ENCODE peak calls at places on chromosomes 2 and 18, in six cellular contexts. One of them, this sample, is unnamed.

GRCh38 chr18:44691148-44691925 is 10.6 kb downstream of the SETBP1 start:
- DNase-seq in thoracic aorta: no peak
- DNase-seq in CD8-positive, alpha-beta memory T cell: no peak
- DNase-seq in GM23338: no peak
- DNase-seq in GM12865: no peak
- DNase-seq in lung: no peak
- DNase-seq in this sample: peak; percentile 43

GRCh38 chr2:45415534-45416123 is 195.4 kb downstream of the SRBD1 start:
- DNase-seq in thoracic aorta: no peak
- DNase-seq in CD8-positive, alpha-beta memory T cell: no peak
- DNase-seq in GM23338: no peak
- DNase-seq in GM12865: no peak
- DNase-seq in lung: no peak
- DNase-seq in this sample: no peak

GRCh38 chr2:166238176-166238575 is 110.4 kb upstream of the SCN1A start:
- DNase-seq in thoracic aorta: no peak
- DNase-seq in CD8-positive, alpha-beta memory T cell: no peak
- DNase-seq in GM23338: no peak
- DNase-seq in GM12865: no peak
- DNase-seq in lung: no peak
- DNase-seq in this sample: no peak

GRCh38 chr2:66981074-66981473 is 416.1 kb upstream of the ETAA1 start:
- DNase-seq in thoracic aorta: no peak
- DNase-seq in CD8-positive, alpha-beta memory T cell: no peak
- DNase-seq in GM23338: no peak
- DNase-seq in GM12865: no peak
- DNase-seq in lung: no peak
- DNase-seq in this sample: no peak

GRCh38 chr2:111705206-111705605 is 178.8 kb downstream of the ANAPC1 start:
- DNase-seq in thoracic aorta: no peak
- DNase-seq in CD8-positive, alpha-beta memory T cell: no peak
- DNase-seq in GM23338: no peak
- DNase-seq in GM12865: peak; percentile 59
- DNase-seq in lung: no peak
- DNase-seq in this sample: no peak

GRCh38 chr2:198930170-198930569 is 527.6 kb downstream of the SATB2 start:
- DNase-seq in thoracic aorta: no peak
- DNase-seq in CD8-positive, alpha-beta memory T cell: no peak
- DNase-seq in GM23338: peak; percentile 61
- DNase-seq in GM12865: no peak
- DNase-seq in lung: no peak
- DNase-seq in this sample: peak; percentile 24

GRCh38 chr18:76610933-76611749 is 116.1 kb upstream of the ZNF516 start:
- DNase-seq in thoracic aorta: no peak
- DNase-seq in CD8-positive, alpha-beta memory T cell: no peak
- DNase-seq in GM23338: peak; percentile 25
- DNase-seq in GM12865: no peak
- DNase-seq in lung: no peak
- DNase-seq in this sample: no peak

GRCh38 chr2:98734157-98734556 is 3.2 kb upstream of the MGAT4A start:
- DNase-seq in thoracic aorta: no peak
- DNase-seq in CD8-positive, alpha-beta memory T cell: no peak
- DNase-seq in GM23338: no peak
- DNase-seq in GM12865: no peak
- DNase-seq in lung: no peak
- DNase-seq in this sample: no peak

GRCh38 chr2:130822766-130823165 is 13.9 kb upstream of the ARHGEF4 start:
- DNase-seq in thoracic aorta: no peak
- DNase-seq in CD8-positive, alpha-beta memory T cell: no peak
- DNase-seq in GM23338: no peak
- DNase-seq in GM12865: no peak
- DNase-seq in lung: no peak
- DNase-seq in this sample: no peak

GRCh38 chr2:180983468-180984388 is 3.3 kb downstream of the UBE2E3 start:
- DNase-seq in thoracic aorta: no peak
- DNase-seq in CD8-positive, alpha-beta memory T cell: peak; percentile 45
- DNase-seq in GM23338: peak; percentile 75
- DNase-seq in GM12865: peak; percentile 59
- DNase-seq in lung: no peak
- DNase-seq in this sample: peak; percentile 55

GRCh38 chr18:39244242-39244641 is 1678.6 kb upstream of the CELF4 start:
- DNase-seq in thoracic aorta: no peak
- DNase-seq in CD8-positive, alpha-beta memory T cell: no peak
- DNase-seq in GM23338: no peak
- DNase-seq in GM12865: no peak
- DNase-seq in lung: no peak
- DNase-seq in this sample: no peak

GRCh38 chr2:72669121-72669520 is 156.7 kb downstream of the EXOC6B start:
- DNase-seq in thoracic aorta: no peak
- DNase-seq in CD8-positive, alpha-beta memory T cell: no peak
- DNase-seq in GM23338: no peak
- DNase-seq in GM12865: no peak
- DNase-seq in lung: no peak
- DNase-seq in this sample: no peak

GRCh38 chr2:10378189-10378588 is 69.9 kb downstream of the ODC1 start:
- DNase-seq in thoracic aorta: no peak
- DNase-seq in CD8-positive, alpha-beta memory T cell: peak; percentile 37
- DNase-seq in GM23338: no peak
- DNase-seq in GM12865: peak; percentile 81
- DNase-seq in lung: no peak
- DNase-seq in this sample: no peak

GRCh38 chr2:24456610-24457556 is 34.2 kb upstream of the NCOA1 start:
- DNase-seq in thoracic aorta: peak; percentile 57
- DNase-seq in CD8-positive, alpha-beta memory T cell: no peak
- DNase-seq in GM23338: no peak
- DNase-seq in GM12865: no peak
- DNase-seq in lung: peak; percentile 42
- DNase-seq in this sample: no peak

GRCh38 chr2:24451805-24452498 is 39.1 kb upstream of the NCOA1 start:
- DNase-seq in thoracic aorta: no peak
- DNase-seq in CD8-positive, alpha-beta memory T cell: no peak
- DNase-seq in GM23338: no peak
- DNase-seq in GM12865: no peak
- DNase-seq in lung: no peak
- DNase-seq in this sample: no peak

GRCh38 chr2:24452499-24452878 is 38.6 kb upstream of the NCOA1 start:
- DNase-seq in thoracic aorta: no peak
- DNase-seq in CD8-positive, alpha-beta memory T cell: no peak
- DNase-seq in GM23338: no peak
- DNase-seq in GM12865: no peak
- DNase-seq in lung: no peak
- DNase-seq in this sample: no peak

GRCh38 chr2:24453379-24454073 is 37.5 kb upstream of the NCOA1 start:
- DNase-seq in thoracic aorta: no peak
- DNase-seq in CD8-positive, alpha-beta memory T cell: no peak
- DNase-seq in GM23338: no peak
- DNase-seq in GM12865: no peak
- DNase-seq in lung: no peak
- DNase-seq in this sample: no peak

GRCh38 chr2:24454258-24454657 is 36.8 kb upstream of the NCOA1 start:
- DNase-seq in thoracic aorta: no peak
- DNase-seq in CD8-positive, alpha-beta memory T cell: no peak
- DNase-seq in GM23338: no peak
- DNase-seq in GM12865: no peak
- DNase-seq in lung: no peak
- DNase-seq in this sample: no peak
- H3K4me3 ChIP-seq in thoracic aorta: peak overlapping the region; percentile 66
- H3K4me3 ChIP-seq in CD8-positive, alpha-beta memory T cell: no peak overlapping the region
- H3K4me3 ChIP-seq in GM23338: no peak overlapping the region
- H3K4me3 ChIP-seq in GM12865: no peak overlapping the region
- H3K4me3 ChIP-seq in lung: no peak overlapping the region
- H3K4me3 ChIP-seq in this sample: no peak overlapping the region

GRCh38 chr2:100616841-100617390 is 54.1 kb downstream of the PDCL3 start:
- DNase-seq in thoracic aorta: no peak
- DNase-seq in CD8-positive, alpha-beta memory T cell: no peak
- DNase-seq in GM23338: no peak
- DNase-seq in GM12865: no peak
- DNase-seq in lung: no peak
- DNase-seq in this sample: no peak
- H3K4me3 ChIP-seq in thoracic aorta: no peak overlapping the region
- H3K4me3 ChIP-seq in CD8-positive, alpha-beta memory T cell: no peak overlapping the region
- H3K4me3 ChIP-seq in GM23338: no peak overlapping the region
- H3K4me3 ChIP-seq in GM12865: no peak overlapping the region
- H3K4me3 ChIP-seq in lung: no peak overlapping the region
- H3K4me3 ChIP-seq in this sample: no peak overlapping the region

DNA sequence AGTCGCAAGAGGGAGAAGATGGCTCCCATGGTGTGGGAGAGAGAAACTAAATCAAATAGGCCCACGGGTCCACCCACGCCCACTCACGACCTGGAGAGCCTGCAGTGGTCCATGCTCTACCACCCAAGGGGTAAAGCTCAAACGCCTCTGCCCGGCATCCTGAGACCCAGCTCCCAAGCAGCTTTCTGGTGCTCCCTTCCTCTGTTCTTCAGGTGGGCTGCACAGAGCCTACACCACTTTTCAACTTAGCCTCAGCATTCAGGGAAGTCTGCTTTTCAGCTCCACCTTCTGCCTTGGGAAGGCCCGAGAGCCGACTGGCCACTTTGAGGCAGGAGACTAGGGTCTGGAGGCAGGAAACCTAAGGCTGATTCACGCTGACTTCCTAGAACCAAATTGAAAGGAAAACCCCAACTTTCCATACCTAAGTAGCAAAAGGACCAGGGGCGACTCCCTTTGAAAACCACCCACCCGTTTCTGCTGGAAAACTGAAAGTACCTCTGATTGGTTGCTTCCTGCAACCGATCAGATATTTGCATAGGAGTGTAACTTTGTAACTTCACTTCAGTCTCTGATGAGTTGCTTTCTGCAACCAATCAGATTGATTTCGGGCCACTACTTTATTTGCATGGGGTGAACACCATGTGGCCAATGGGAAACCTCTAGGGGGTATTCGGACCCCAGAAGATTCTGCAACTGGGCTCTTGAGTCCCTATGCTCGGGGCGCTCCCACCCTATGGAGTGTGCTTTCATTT is 26.8 kb upstream of the SPATA3 start:
- DNase-seq in thoracic aorta: no peak
- DNase-seq in CD8-positive, alpha-beta memory T cell: no peak
- DNase-seq in GM23338: no peak
- DNase-seq in GM12865: peak; percentile 91
- DNase-seq in lung: no peak
- DNase-seq in this sample: peak; percentile 72
- H3K4me3 ChIP-seq in thoracic aorta: no peak overlapping the region
- H3K4me3 ChIP-seq in CD8-positive, alpha-beta memory T cell: no peak overlapping the region
- H3K4me3 ChIP-seq in GM23338: no peak overlapping the region
- H3K4me3 ChIP-seq in GM12865: peak overlapping the region; percentile 62
- H3K4me3 ChIP-seq in lung: no peak overlapping the region
- H3K4me3 ChIP-seq in this sample: no peak overlapping the region

GRCh38 chr2:132668986-132669853 is 785 bp downstream of the LYPD1 start:
- DNase-seq in thoracic aorta: no peak
- DNase-seq in CD8-positive, alpha-beta memory T cell: no peak
- DNase-seq in GM23338: peak; percentile 68
- DNase-seq in GM12865: no peak
- DNase-seq in lung: no peak
- DNase-seq in this sample: no peak

GRCh38 chr2:132670961-132671781 is 1.2 kb upstream of the LYPD1 start:
- DNase-seq in thoracic aorta: no peak
- DNase-seq in CD8-positive, alpha-beta memory T cell: no peak
- DNase-seq in GM23338: peak; percentile 77
- DNase-seq in GM12865: no peak
- DNase-seq in lung: no peak
- DNase-seq in this sample: no peak

GRCh38 chr2:132670104-132670960 is at the start of gene LYPD1:
- DNase-seq in thoracic aorta: no peak
- DNase-seq in CD8-positive, alpha-beta memory T cell: no peak
- DNase-seq in GM23338: peak; percentile 71
- DNase-seq in GM12865: no peak
- DNase-seq in lung: no peak
- DNase-seq in this sample: peak; percentile 9

GRCh38 chr2:132668189-132668833 is 1.7 kb downstream of the LYPD1 start:
- DNase-seq in thoracic aorta: no peak
- DNase-seq in CD8-positive, alpha-beta memory T cell: no peak
- DNase-seq in GM23338: peak; percentile 71
- DNase-seq in GM12865: no peak
- DNase-seq in lung: no peak
- DNase-seq in this sample: no peak

DNA sequence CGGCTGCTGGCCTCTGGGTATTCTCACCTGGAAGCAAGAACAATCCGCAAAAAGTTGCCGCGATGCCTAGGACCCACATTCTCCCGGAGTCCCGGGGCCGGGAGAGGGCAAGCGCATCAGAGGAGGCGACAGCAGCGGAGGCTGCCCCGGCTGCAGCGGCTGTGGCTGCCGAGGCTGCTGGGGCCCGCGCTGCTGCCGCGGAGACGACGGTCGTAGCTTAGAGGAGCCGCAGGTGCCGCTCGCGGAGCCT is 226 bp downstream of the LYPD1 start:
- DNase-seq in thoracic aorta: no peak
- DNase-seq in CD8-positive, alpha-beta memory T cell: no peak
- DNase-seq in GM23338: peak; percentile 68
- DNase-seq in GM12865: no peak
- DNase-seq in lung: no peak
- DNase-seq in this sample: no peak
- H3K4me3 ChIP-seq in thoracic aorta: peak overlapping the region; percentile 55
- H3K4me3 ChIP-seq in CD8-positive, alpha-beta memory T cell: no peak overlapping the region
- H3K4me3 ChIP-seq in GM23338: peak overlapping the region; percentile 79
- H3K4me3 ChIP-seq in GM12865: no peak overlapping the region
- H3K4me3 ChIP-seq in lung: peak overlapping the region; percentile 42
- H3K4me3 ChIP-seq in this sample: peak overlapping the region; percentile 32

This sample was measured in small intestine.